ENCODE peak calls at places on chromosome 19, in ten cellular contexts. G, E, K, O, M, B, J, L, H and Q are unnamed samples.

GRCh38 chr19:8648240-8648639 is 17.8 kb downstream of the NFILZ start:
- DNase-seq in G (no peak), E (no peak), K (no peak), O (no peak), M (no peak), B (no peak), J (no peak), L (no peak), H (no peak), Q (no peak)

GRCh38 chr19:10566658-10567410 is 1.0 kb upstream of the KRI1 start:
- DNase-seq in G (no peak), E (no peak), K (no peak), O (no peak), M (peak), B (no peak), J (no peak), L (no peak), H (no peak), Q (no peak)

GRCh38 chr19:49688531-49689132 is 762 bp upstream of the ADM5 start:
- DNase-seq in G (no peak), E (no peak), K (no peak), O (no peak), M (no peak), B (no peak), J (no peak), L (no peak), H (no peak), Q (no peak)

GRCh38 chr19:55652311-55653078 is 2.3 kb upstream of the U2AF2 start:
- DNase-seq in G (no peak), E (no peak), K (peak), O (no peak), M (no peak), B (no peak), J (no peak), L (no peak), H (no peak), Q (peak)

GRCh38 chr19:43751466-43752220 is 3.1 kb downstream of the SMG9 start:
- DNase-seq in G (no peak), E (no peak), K (no peak), O (no peak), M (no peak), B (no peak), J (no peak), L (no peak), H (no peak), Q (no peak)

GRCh38 chr19:35715981-35716734 is 1.6 kb upstream of the KMT2B start:
- DNase-seq in G (peak), E (no peak), K (peak), O (peak), M (no peak), B (no peak), J (no peak), L (peak), H (no peak), Q (peak)

GRCh38 chr19:892243-892996 is 567 bp downstream of the MED16 start:
- DNase-seq in G (peak), E (no peak), K (peak), O (no peak), M (no peak), B (no peak), J (no peak), L (no peak), H (no peak), Q (no peak)

GRCh38 chr19:14138576-14139265 is 2.3 kb upstream of the ASF1B start:
- DNase-seq in G (no peak), E (no peak), K (no peak), O (no peak), M (no peak), B (peak), J (no peak), L (no peak), H (no peak), Q (no peak)

GRCh38 chr19:32372726-32373613 is 27.6 kb downstream of the ZNF507 start:
- DNase-seq in G (no peak), E (no peak), K (no peak), O (peak), M (no peak), B (no peak), J (no peak), L (no peak), H (no peak), Q (no peak)

GRCh38 chr19:8137425-8137824 is 12.0 kb downstream of the FBN3 start:
- DNase-seq in G (no peak), E (no peak), K (no peak), O (no peak), M (no peak), B (no peak), J (no peak), L (no peak), H (no peak), Q (no peak)

GRCh38 chr19:44927746-44928145 is 13.3 kb downstream of the APOC1 start:
- DNase-seq in G (no peak), E (no peak), K (no peak), O (no peak), M (no peak), B (peak), J (no peak), L (no peak), H (no peak), Q (no peak)

GRCh38 chr19:49677901-49678674 is 1.0 kb downstream of the PRMT1 start:
- DNase-seq in G (peak), E (peak), K (peak), O (peak), M (peak), B (peak), J (no peak), L (peak), H (peak), Q (peak)

GRCh38 chr19:3459322-3459881 is 20.9 kb downstream of the SMIM24 start:
- DNase-seq in G (no peak), E (no peak), K (peak), O (peak), M (no peak), B (peak), J (no peak), L (peak), H (peak), Q (peak)

GRCh38 chr19:46068345-46069258 is 27.8 kb upstream of the IGFL4 start:
- DNase-seq in G (no peak), E (no peak), K (no peak), O (peak), M (no peak), B (peak), J (no peak), L (no peak), H (no peak), Q (no peak)

GRCh38 chr19:2503521-2504109 is 27.7 kb downstream of the GADD45B start:
- DNase-seq in G (no peak), E (no peak), K (no peak), O (peak), M (no peak), B (peak), J (no peak), L (no peak), H (peak), Q (no peak)

GRCh38 chr19:51339313-51339686 is 2.6 kb downstream of the VSIG10L start:
- DNase-seq in G (no peak), E (no peak), K (no peak), O (no peak), M (no peak), B (no peak), J (no peak), L (no peak), H (peak), Q (no peak)

GRCh38 chr19:29562299-29563297 is 36.8 kb downstream of the VSTM2B start:
- DNase-seq in G (no peak), E (no peak), K (no peak), O (no peak), M (no peak), B (no peak), J (no peak), L (no peak), H (no peak), Q (no peak)

GRCh38 chr19:53463263-53463662 is 4.3 kb upstream of the ZNF813 start:
- DNase-seq in G (peak), E (no peak), K (peak), O (no peak), M (no peak), B (no peak), J (no peak), L (peak), H (no peak), Q (peak)

GRCh38 chr19:39126593-39127187 is 1.1 kb downstream of the PAK4 start:
- DNase-seq in G (no peak), E (no peak), K (no peak), O (peak), M (no peak), B (peak), J (no peak), L (no peak), H (no peak), Q (no peak)

GRCh38 chr19:55661826-55662225 is 7.0 kb downstream of the U2AF2 start:
- DNase-seq in G (no peak), E (no peak), K (no peak), O (no peak), M (no peak), B (no peak), J (no peak), L (no peak), H (no peak), Q (no peak)

GRCh38 chr19:2195914-2196313 is 32.2 kb downstream of the DOT1L start:
- DNase-seq in G (no peak), E (no peak), K (no peak), O (no peak), M (no peak), B (no peak), J (no peak), L (no peak), H (no peak), Q (no peak)

GRCh38 chr19:54462713-54463530 is 656 bp downstream of the LENG9 start:
- DNase-seq in G (peak), E (peak), K (peak), O (peak), M (peak), B (peak), J (no peak), L (peak), H (peak), Q (peak)

GRCh38 chr19:1747285-1748114 is 5.8 kb upstream of the ONECUT3 start:
- DNase-seq in G (no peak), E (no peak), K (no peak), O (peak), M (no peak), B (peak), J (no peak), L (no peak), H (no peak), Q (no peak)

GRCh38 chr19:31578326-31578725 is 229.1 kb upstream of the TSHZ3 start:
- DNase-seq in G (no peak), E (no peak), K (no peak), O (no peak), M (no peak), B (no peak), J (no peak), L (no peak), H (no peak), Q (no peak)

GRCh38 chr19:16659832-16660708 is at the start of gene SMIM7:
- DNase-seq in G (peak), E (peak), K (peak), O (peak), M (peak), B (peak), J (peak), L (peak), H (peak), Q (peak)
- TF ChIP-seq CTCF in G (no peak), E (no peak), K (no peak), O (peak), M (no peak), B (no peak), J (no peak), L (no peak), H (no peak), Q (no peak)

DNA sequence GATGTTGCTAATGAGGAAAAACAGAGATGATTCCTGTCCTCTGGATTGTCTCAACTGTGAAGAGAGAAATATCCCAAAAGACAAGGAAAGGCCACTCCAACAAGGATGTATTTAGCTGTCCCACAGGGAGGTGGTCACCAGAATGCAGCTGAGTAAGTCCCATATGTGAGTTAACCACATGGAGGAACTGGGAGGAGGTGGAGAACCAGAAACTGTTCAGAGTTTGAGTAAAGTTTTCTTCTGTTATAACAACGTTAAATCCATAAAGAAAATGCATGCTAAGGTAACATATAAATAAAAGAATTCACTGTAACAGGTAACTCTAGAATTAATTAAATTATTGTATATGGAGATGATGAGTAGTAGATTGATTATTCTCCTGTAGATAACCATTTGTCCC is 5.3 kb downstream of the ZNF763 start:
- DNase-seq in G (no peak), E (no peak), K (no peak), O (no peak), M (no peak), B (no peak), J (no peak), L (no peak), H (no peak), Q (no peak)
- TF ChIP-seq CTCF in G (no peak), E (no peak), K (no peak), O (no peak), M (no peak), B (no peak), J (no peak), L (no peak), H (no peak), Q (no peak)

DNA sequence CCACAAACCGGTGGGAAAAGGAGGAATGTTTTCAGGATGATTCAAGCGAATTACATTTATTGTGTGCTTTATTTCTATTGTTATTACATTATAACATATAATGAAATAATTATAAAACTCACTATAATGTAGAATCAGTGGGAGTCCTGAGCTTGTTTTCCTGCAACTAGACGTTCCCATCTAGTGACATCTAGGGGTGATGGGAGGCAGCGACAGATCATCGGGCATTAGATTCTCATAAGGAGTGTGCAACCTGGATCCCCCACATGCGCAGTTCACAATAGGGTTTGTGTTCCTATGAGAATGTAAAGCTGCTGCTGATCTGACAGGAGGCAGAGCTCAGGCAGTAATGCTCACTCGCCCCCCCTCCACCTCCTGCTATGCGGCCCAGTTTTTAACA is 54.5 kb downstream of the SPTBN4 start:
- DNase-seq in G (no peak), E (no peak), K (no peak), O (peak), M (no peak), B (peak), J (no peak), L (no peak), H (no peak), Q (no peak)
- TF ChIP-seq CTCF in G (no peak), E (no peak), K (peak), O (peak), M (peak), B (peak), J (peak), L (no peak), H (no peak), Q (peak)

GRCh38 chr19:15595069-15595468 is 19.9 kb upstream of the CYP4F8 start:
- DNase-seq in G (no peak), E (no peak), K (no peak), O (no peak), M (no peak), B (peak), J (no peak), L (no peak), H (peak), Q (no peak)

GRCh38 chr19:15587663-15588062 is 27.4 kb upstream of the CYP4F8 start:
- DNase-seq in G (no peak), E (no peak), K (no peak), O (no peak), M (no peak), B (no peak), J (no peak), L (no peak), H (peak), Q (peak)

GRCh38 chr19:15589760-15590451 is 25.1 kb upstream of the CYP4F8 start:
- DNase-seq in G (no peak), E (no peak), K (no peak), O (no peak), M (no peak), B (no peak), J (no peak), L (no peak), H (no peak), Q (no peak)

GRCh38 chr19:15591796-15592195 is 23.2 kb upstream of the CYP4F8 start:
- DNase-seq in G (no peak), E (no peak), K (no peak), O (no peak), M (no peak), B (no peak), J (no peak), L (no peak), H (no peak), Q (no peak)
- TF ChIP-seq CTCF in G (no peak), E (no peak), K (no peak), O (no peak), M (no peak), B (no peak), J (no peak), L (no peak), H (no peak), Q (no peak)

GRCh38 chr19:33767898-33768413 is 28.7 kb upstream of the KCTD15 start:
- DNase-seq in G (peak), E (peak), K (no peak), O (peak), M (no peak), B (no peak), J (no peak), L (no peak), H (no peak), Q (no peak)
- TF ChIP-seq CTCF in G (peak), E (peak), K (no peak), O (peak), M (no peak), B (no peak), J (no peak), L (no peak), H (no peak), Q (no peak)